ENCODE peak calls at places on chromosomes 11 and 22, in six cellular contexts. Z is dorsolateral prefrontal cortex, D is progenitor cell of endocrine pancreas, G is activated B cell treated with CpG ODN at 0.5 μM for 24 hours, F is mucosa of descending colon, L is nephron progenitor cell. K is an unnamed sample.

GRCh38 chr22:45201678-45202332 is 38.1 kb downstream of the NUP50 start:
- DNase-seq in Z (no peak), D (no peak), G (no peak), F (no peak), L (no peak), K (peak; percentile 70)

GRCh38 chr11:2421226-2421994 is 20.9 kb downstream of the TSSC4 start:
- DNase-seq in Z (no peak), D (no peak), G (no peak), F (peak; percentile 38), L (no peak), K (no peak)

GRCh38 chr22:46696225-46696518 is 41.9 kb downstream of the CERK start:
- DNase-seq in Z (no peak), D (no peak), G (no peak), F (peak; percentile 55), L (no peak), K (no peak)

GRCh38 chr22:40434101-40434500 is 63.7 kb downstream of the SGSM3 start:
- DNase-seq in Z (no peak), D (no peak), G (no peak), F (no peak), L (no peak), K (no peak)

GRCh38 chr22:19879248-19879575 is 24.5 kb upstream of the GNB1L start:
- DNase-seq in Z (peak; percentile 41), D (no peak), G (no peak), F (no peak), L (no peak), K (no peak)

GRCh38 chr22:40436460-40437431 is 66.4 kb downstream of the SGSM3 start:
- DNase-seq in Z (no peak), D (no peak), G (peak; percentile 50), F (no peak), L (no peak), K (peak; percentile 37)

GRCh38 chr22:20111045-20111688 is 4.7 kb upstream of the RANBP1 start:
- DNase-seq in Z (no peak), D (no peak), G (no peak), F (peak; percentile 41), L (no peak), K (peak; percentile 19)

GRCh38 chr11:84355911-84356310 is 1069.7 kb upstream of the CCDC90B start:
- DNase-seq in Z (no peak), D (no peak), G (no peak), F (no peak), L (no peak), K (no peak)

GRCh38 chr11:120244476-120244875 is 4.5 kb downstream of the POU2F3 start:
- DNase-seq in Z (no peak), D (no peak), G (no peak), F (no peak), L (no peak), K (no peak)

GRCh38 chr22:41240377-41241132 is at the start of gene CHADL:
- DNase-seq in Z (peak; percentile 98), D (no peak), G (no peak), F (no peak), L (peak; percentile 24), K (no peak)

GRCh38 chr22:20232237-20232598 is 35.9 kb downstream of the RTN4R start:
- DNase-seq in Z (no peak), D (no peak), G (no peak), F (no peak), L (no peak), K (no peak)

GRCh38 chr11:33716236-33716635 is 15.6 kb upstream of the C11orf91 start:
- DNase-seq in Z (no peak), D (no peak), G (no peak), F (no peak), L (no peak), K (peak; percentile 41)

GRCh38 chr11:59158206-59159068 is 13.5 kb upstream of the DTX4 start:
- DNase-seq in Z (no peak), D (peak; percentile 44), G (no peak), F (no peak), L (peak; percentile 58), K (peak; percentile 66)

GRCh38 chr22:30054067-30054763 is 26.0 kb upstream of the HORMAD2 start:
- DNase-seq in Z (no peak), D (no peak), G (no peak), F (no peak), L (no peak), K (no peak)

GRCh38 chr11:73275381-73275750 is 3.2 kb downstream of the P2RY6 start:
- DNase-seq in Z (no peak), D (no peak), G (no peak), F (no peak), L (no peak), K (no peak)

GRCh38 chr11:20854214-20854613 is 184.8 kb downstream of the NELL1 start:
- DNase-seq in Z (no peak), D (peak; percentile 15), G (no peak), F (no peak), L (peak; percentile 43), K (no peak)

GRCh38 chr11:102280237-102280833 is 36.9 kb upstream of the BIRC3 start:
- DNase-seq in Z (no peak), D (no peak), G (no peak), F (no peak), L (no peak), K (no peak)

GRCh38 chr11:95829580-95830259 is 39.4 kb downstream of the CEP57 start:
- DNase-seq in Z (no peak), D (no peak), G (no peak), F (no peak), L (no peak), K (peak; percentile 19)

GRCh38 chr11:104370478-104370877 is 206.5 kb upstream of the PDGFD start:
- DNase-seq in Z (no peak), D (no peak), G (no peak), F (no peak), L (no peak), K (no peak)

GRCh38 chr11:9276571-9276970 is 11.4 kb upstream of the DENND5A start:
- DNase-seq in Z (no peak), D (no peak), G (no peak), F (no peak), L (no peak), K (no peak)

GRCh38 chr11:35950082-35950481 is 6.2 kb downstream of the LDLRAD3 start:
- DNase-seq in Z (no peak), D (no peak), G (no peak), F (no peak), L (no peak), K (no peak)

DNA sequence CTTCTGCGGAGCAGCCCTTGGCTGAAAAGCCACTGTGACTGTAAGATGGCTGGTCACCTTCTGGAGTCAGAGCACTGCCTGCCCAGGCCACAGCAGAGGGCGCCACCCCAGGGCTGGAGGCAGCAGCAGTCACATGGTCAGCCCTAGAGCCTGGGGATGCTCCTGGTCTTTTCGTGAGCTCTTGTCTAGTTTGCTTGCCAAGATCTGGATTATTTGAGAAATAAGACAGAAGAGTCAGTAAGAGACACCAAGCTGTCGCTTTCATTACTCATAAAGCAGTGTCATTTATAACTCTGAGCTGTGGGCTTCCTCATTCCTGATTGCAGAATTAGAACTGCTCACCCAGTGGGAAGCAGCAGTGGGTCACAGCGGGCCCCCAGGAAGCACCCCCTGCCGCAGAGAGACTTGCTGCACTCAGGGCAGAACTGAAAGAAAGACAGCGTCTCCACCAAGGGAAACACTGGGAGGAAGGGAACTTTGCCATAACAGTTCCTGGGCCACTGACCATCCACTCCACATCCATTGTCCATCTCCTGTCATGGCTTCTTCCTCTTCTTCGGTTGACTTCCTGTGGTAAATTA is 56.7 kb downstream of the PPP6R2 start:
- DNase-seq in Z (peak; percentile 60), D (no peak), G (no peak), F (no peak), L (peak; percentile 53), K (peak; percentile 6)
- TF ChIP-seq CTCF in Z (peak; percentile 72), D (peak; percentile 48), G (no peak), F (no peak), L (peak; percentile 38), K (peak; percentile 72)

DNA sequence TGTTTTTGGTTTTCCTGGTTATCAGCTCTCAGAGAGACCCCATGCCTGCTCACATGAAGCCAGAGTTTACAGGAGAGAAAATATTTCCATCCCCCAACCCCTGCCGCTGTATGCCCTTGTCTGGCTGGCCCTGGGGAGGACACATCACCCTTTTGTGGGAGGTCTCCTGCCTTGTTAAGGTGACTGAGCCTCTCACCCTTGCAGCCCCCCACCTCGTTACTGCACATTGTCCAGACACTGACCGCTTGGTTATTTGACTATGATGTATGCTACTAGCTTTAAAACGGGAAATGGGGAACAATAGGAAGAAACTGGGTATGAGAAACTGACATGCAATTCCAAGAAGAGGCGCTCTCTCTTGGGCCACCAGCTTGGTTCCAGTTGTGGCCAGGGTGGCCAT is 51.1 kb upstream of the RFPL3 start:
- DNase-seq in Z (no peak), D (no peak), G (no peak), F (no peak), L (no peak), K (no peak)
- TF ChIP-seq CTCF in Z (no peak), D (no peak), G (no peak), F (no peak), L (no peak), K (no peak)

DNA sequence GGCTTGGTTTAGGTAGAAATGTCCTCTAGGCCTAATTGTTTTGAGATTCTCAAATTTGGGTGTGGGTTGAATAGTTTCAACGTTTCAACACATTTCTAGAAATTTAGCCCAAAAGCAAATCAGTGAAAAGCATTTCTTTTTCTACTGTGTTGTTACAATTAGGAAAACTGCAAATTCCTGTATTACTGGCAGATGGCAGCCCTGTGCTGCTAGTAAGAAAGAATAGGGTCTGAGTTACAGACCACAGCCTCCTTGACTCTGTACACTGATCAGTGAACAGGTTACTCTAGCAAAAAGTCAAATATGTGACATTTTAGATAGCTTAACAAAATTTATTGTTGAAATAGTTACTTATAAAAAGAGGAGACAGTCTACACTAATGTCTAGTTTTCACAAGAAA is 703.0 kb downstream of the JRKL start:
- DNase-seq in Z (no peak), D (no peak), G (no peak), F (no peak), L (no peak), K (no peak)
- TF ChIP-seq CTCF in Z (no peak), D (peak; percentile 56), G (no peak), F (no peak), L (no peak), K (no peak)

GRCh38 chr11:32434387-32435151 is 770 bp downstream of the WT1 start:
- DNase-seq in Z (no peak), D (no peak), G (no peak), F (no peak), L (peak; percentile 52), K (no peak)
- TF ChIP-seq CTCF in Z (no peak), D (peak; percentile 30), G (no peak), F (no peak), L (no peak), K (no peak)

GRCh38 chr11:115645631-115646271 is 141.5 kb upstream of the CADM1 start:
- DNase-seq in Z (no peak), D (peak; percentile 30), G (no peak), F (no peak), L (peak; percentile 82), K (no peak)
- TF ChIP-seq CTCF in Z (no peak), D (no peak), G (no peak), F (no peak), L (no peak), K (no peak)